ENCODE peak calls at places on chromosomes 11 and 22, in five cellular contexts. R is GM23248, Z is MM.1S, O is HCT116, G is PC-3. K is an unnamed sample.

GRCh38 chr11:57547854-57548377 is 10.5 kb downstream of the SMTNL1 start:
- DNase-seq in R (peak; percentile 17), Z (peak; percentile 82), O (no peak), G (no peak), K (no peak)

GRCh38 chr11:30568933-30569332 is 17.2 kb downstream of the MPPED2 start:
- DNase-seq in R (no peak), Z (no peak), O (no peak), G (no peak), K (no peak)

GRCh38 chr22:31106651-31107205 is 640 bp downstream of the SELENOM start:
- DNase-seq in R (peak; percentile 81), Z (no peak), O (no peak), G (no peak), K (no peak)

GRCh38 chr22:44664149-44664548 is 37.9 kb upstream of the PRR5 start:
- DNase-seq in R (no peak), Z (no peak), O (no peak), G (no peak), K (no peak)

GRCh38 chr11:69102732-69103615 is 52.8 kb upstream of the SMIM38 start:
- DNase-seq in R (peak; percentile 22), Z (no peak), O (no peak), G (peak; percentile 34), K (peak; percentile 64)

GRCh38 chr11:35413568-35413967 is 5.8 kb downstream of the SLC1A2 start:
- DNase-seq in R (no peak), Z (no peak), O (no peak), G (no peak), K (no peak)

GRCh38 chr11:6693342-6694228 is 10.4 kb upstream of the MRPL17 start:
- DNase-seq in R (peak; percentile 85), Z (no peak), O (peak; percentile 37), G (peak; percentile 72), K (no peak)

GRCh38 chr11:98601181-98601773 is 419.5 kb upstream of the CNTN5 start:
- DNase-seq in R (no peak), Z (peak; percentile 18), O (no peak), G (no peak), K (no peak)

GRCh38 chr22:49884503-49885260 is 31.0 kb downstream of the ZBED4 start:
- DNase-seq in R (no peak), Z (no peak), O (no peak), G (no peak), K (no peak)

GRCh38 chr11:133800666-133801065 is 44.6 kb downstream of the SPATA19 start:
- DNase-seq in R (no peak), Z (no peak), O (no peak), G (no peak), K (no peak)

GRCh38 chr11:35615911-35616900 is 2.1 kb upstream of the FJX1 start:
- DNase-seq in R (peak; percentile 81), Z (peak; percentile 68), O (no peak), G (peak; percentile 69), K (peak; percentile 70)

GRCh38 chr11:47443028-47443700 is 5.8 kb downstream of the RAPSN start:
- DNase-seq in R (no peak), Z (peak; percentile 27), O (no peak), G (no peak), K (no peak)

GRCh38 chr11:1203505-1204271 is 19.2 kb upstream of the MUC5B start:
- DNase-seq in R (no peak), Z (no peak), O (peak; percentile 10), G (peak; percentile 69), K (no peak)

DNA sequence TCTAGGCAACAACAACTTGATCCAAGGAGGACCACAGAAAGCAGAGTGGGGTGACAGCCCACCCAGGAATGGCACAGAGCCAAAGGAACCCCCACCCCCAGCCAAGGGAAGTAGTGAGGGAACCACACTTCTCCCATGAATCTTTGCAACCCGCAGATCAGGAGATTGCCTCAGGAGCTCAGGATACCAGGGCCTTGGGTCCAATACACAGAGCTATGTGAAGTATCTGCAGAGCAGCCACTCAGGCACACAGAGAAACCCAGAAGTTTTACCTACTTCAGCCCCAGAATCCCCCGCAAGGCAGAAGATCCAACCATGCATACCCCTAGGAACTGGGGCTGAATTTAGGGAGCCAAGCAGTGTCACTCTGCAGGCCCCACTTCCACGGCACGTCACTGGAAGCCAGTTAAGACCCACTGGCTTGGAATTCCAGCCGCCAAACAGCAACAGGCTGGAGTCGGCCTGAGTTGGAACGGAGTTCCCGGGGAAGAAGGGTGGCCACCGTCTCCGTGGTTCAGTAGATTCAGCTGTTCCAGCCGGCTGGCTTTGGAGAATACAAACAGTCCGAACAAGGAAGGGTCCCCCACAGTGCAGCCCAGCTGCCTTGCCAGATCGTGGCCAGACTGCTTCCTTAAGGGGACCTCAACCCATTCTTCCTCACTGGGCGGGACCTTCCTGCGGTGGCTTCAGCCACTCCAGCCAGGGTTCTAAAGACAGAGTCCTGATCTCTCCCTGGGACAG is 174.1 kb downstream of the TTC28 start:
- DNase-seq in R (no peak), Z (no peak), O (no peak), G (no peak), K (peak; percentile 36)
- H3K9ac ChIP-seq in R (no peak overlapping the region), Z (no peak overlapping the region), O (no peak overlapping the region), G (no peak overlapping the region), K (no peak overlapping the region)

GRCh38 chr11:102617491-102618026 is 7.6 kb downstream of the MMP20 start:
- DNase-seq in R (no peak), Z (no peak), O (no peak), G (no peak), K (no peak)
- TF ChIP-seq EZH2phosphoT487 in R (no peak), Z (no peak), O (no peak), G (no peak), K (no peak)

GRCh38 chr11:128506384-128506783 is 81.0 kb downstream of the ETS1 start:
- DNase-seq in R (no peak), Z (no peak), O (no peak), G (no peak), K (no peak)
- H3K9ac ChIP-seq in R (peak overlapping the region; percentile 74), Z (no peak overlapping the region), O (no peak overlapping the region), G (peak overlapping the region; percentile 56), K (no peak overlapping the region)

DNA sequence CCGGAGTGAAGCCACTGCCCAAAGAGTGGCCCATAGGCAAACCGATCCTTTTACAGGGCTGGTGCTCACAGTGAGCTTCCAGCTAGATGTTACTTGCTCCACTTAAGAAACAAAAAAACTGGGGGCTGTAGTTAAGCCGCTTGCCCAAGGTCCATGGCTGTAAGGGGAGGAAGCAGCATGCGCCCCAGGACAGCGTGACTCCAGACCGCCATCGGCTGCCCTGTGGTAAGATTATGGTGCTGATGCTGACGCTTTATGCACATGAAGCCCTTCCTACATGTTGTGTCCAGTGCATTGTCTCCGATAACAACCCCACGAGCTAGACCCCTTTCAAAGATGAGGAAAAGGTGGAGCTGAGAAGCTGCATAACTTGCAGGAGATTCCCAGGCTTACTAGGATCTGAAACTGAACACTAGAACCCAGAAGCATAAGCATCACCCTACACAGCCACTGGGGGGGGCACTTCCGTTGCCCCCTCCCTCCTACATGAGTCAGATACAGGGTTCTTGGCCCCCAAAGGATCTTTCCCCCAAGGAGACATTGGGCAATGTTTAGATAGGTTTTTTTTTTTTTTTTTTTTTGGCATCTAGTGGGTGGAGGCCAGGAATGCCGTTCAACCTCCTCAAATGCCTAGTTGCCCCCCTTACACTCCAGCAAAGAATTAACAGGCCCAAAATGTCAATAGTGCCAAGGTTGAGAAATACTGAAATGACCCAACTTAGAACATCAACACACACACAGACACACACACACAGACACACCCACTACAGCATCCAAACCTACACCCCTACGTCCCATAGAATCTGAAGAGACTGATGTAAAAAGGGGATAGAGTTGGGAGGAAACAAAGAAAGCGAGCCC is 53.9 kb downstream of the MN1 start:
- DNase-seq in R (peak; percentile 51), Z (no peak), O (no peak), G (no peak), K (no peak)
- TF ChIP-seq EZH2phosphoT487 in R (no peak), Z (no peak), O (no peak), G (no peak), K (no peak)

GRCh38 chr11:117201516-117201866 is 2.3 kb downstream of the TAGLN start:
- DNase-seq in R (peak; percentile 30), Z (no peak), O (no peak), G (no peak), K (no peak)
- H3K9ac ChIP-seq in R (peak overlapping the region; percentile 79), Z (no peak overlapping the region), O (no peak overlapping the region), G (no peak overlapping the region), K (no peak overlapping the region)

GRCh38 chr11:3836903-3837302 is 3.9 kb downstream of the RHOG start:
- DNase-seq in R (no peak), Z (no peak), O (no peak), G (no peak), K (no peak)

GRCh38 chr11:3835752-3836151 is 5.0 kb downstream of the RHOG start:
- DNase-seq in R (no peak), Z (no peak), O (no peak), G (no peak), K (no peak)

GRCh38 chr11:3833461-3833860 is 7.3 kb downstream of the RHOG start:
- DNase-seq in R (no peak), Z (no peak), O (no peak), G (no peak), K (no peak)

GRCh38 chr11:3834349-3835099 is 6.2 kb downstream of the RHOG start:
- DNase-seq in R (no peak), Z (no peak), O (no peak), G (no peak), K (no peak)

DNA sequence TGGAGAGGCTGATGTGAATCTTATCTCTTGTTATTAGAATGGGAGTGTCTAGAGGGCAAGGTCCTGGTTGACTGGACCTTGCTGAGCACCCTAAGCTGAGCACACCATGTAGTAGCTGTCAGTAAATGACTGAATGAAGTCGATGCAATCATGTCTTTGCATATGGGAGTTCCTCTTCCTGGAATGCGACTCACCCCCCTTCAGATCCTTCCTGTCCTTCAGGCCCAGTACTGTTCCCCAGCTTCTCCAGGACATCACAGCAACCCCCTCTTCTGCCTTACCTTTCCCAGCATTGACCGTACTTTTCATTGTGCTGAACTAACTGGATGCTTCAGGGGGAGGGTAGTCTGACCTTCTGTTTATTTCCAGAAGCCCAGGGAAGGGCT is 5.7 kb downstream of the RHOG start:
- DNase-seq in R (peak; percentile 27), Z (no peak), O (no peak), G (no peak), K (no peak)
- TF ChIP-seq EZH2phosphoT487 in R (no peak), Z (no peak), O (no peak), G (no peak), K (no peak)

K was measured in neural progenitor cell.